ENCODE peak calls at places on chromosomes 1 and 21, in five cellular contexts. U is IMR-90, Y is HepG2, X is GM12878, Z is SK-N-SH. Q is an unnamed sample.

GRCh38 chr1:11207898-11208611 is 18.9 kb downstream of the ANGPTL7 start:
- DNase-seq in Y (no peak), X (no peak), Z (no peak), U (no peak), Q (no peak)

GRCh38 chr1:44524180-44524579 is 119.1 kb downstream of the RNF220 start:
- DNase-seq in X (no peak), Y (no peak), Z (no peak), U (no peak), Q (no peak)

GRCh38 chr21:18244721-18245486 is at the start of gene CHODL:
- DNase-seq in X (no peak), Z (peak; percentile 11), U (no peak), Y (no peak), Q (no peak)

GRCh38 chr1:161725888-161726630 is 4.7 kb downstream of the FCRLB start:
- DNase-seq in Z (peak; percentile 64), Y (peak; percentile 23), U (peak; percentile 38), X (no peak), Q (peak; percentile 37)

GRCh38 chr21:32412162-32412997 is at the start of gene EVA1C:
- DNase-seq in Y (no peak), X (no peak), U (peak; percentile 30), Z (peak; percentile 82), Q (peak; percentile 39)

GRCh38 chr1:207948536-207949250 is 37.8 kb upstream of the CD34 start:
- DNase-seq in Z (no peak), X (no peak), U (no peak), Y (no peak), Q (no peak)

GRCh38 chr1:29655945-29656866 is 419.9 kb downstream of the PTPRU start:
- DNase-seq in Y (no peak), U (peak; percentile 16), X (no peak), Z (peak; percentile 53), Q (peak; percentile 33)

GRCh38 chr1:11898831-11899467 is 27.3 kb downstream of the KIAA2013 start:
- DNase-seq in Y (no peak), Z (no peak), X (no peak), U (no peak), Q (peak; percentile 61)

GRCh38 chr1:70156529-70157120 is 48.8 kb downstream of the LRRC40 start:
- DNase-seq in Z (no peak), Y (peak; percentile 42), X (no peak), U (peak; percentile 48), Q (peak; percentile 13)

DNA sequence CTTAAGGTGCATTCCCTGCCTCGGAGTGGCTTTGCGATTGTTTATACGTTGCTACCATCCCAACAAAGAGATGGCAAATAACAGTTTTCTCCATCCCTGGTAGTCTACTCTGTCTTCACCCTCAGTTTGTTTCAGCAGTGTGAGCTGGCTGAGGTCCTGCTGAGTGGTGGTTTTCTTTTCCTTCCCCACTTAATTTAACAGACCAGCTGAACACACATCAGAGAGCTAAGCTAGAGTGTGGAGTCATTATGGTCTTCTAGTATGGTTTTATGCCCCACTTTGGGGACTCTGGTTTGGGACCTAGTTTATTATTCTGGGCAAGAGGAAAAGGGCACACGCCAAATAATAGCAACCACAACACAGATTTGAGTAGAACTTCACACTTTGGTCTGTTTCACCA is 2.2 kb downstream of the PIGV start:
- DNase-seq in Z (no peak), U (no peak), X (no peak), Y (no peak), Q (no peak)
- TF ChIP-seq MXI1 in Z (no peak), U (no peak), X (no peak), Y (no peak), Q (no peak)

GRCh38 chr21:38440746-38441145 is 57.5 kb downstream of the ERG start:
- DNase-seq in U (peak; percentile 80), Z (no peak), X (no peak), Y (peak; percentile 18), Q (no peak)
- TF ChIP-seq MXI1 in U (no peak), Z (no peak), X (no peak), Y (no peak), Q (no peak)

GRCh38 chr1:37006132-37006868 is 28.0 kb downstream of the GRIK3 start:
- DNase-seq in Z (no peak), U (no peak), Y (no peak), X (no peak), Q (no peak)

GRCh38 chr1:37001697-37002096 is 32.6 kb downstream of the GRIK3 start:
- DNase-seq in X (no peak), Y (no peak), U (no peak), Z (no peak), Q (no peak)

DNA sequence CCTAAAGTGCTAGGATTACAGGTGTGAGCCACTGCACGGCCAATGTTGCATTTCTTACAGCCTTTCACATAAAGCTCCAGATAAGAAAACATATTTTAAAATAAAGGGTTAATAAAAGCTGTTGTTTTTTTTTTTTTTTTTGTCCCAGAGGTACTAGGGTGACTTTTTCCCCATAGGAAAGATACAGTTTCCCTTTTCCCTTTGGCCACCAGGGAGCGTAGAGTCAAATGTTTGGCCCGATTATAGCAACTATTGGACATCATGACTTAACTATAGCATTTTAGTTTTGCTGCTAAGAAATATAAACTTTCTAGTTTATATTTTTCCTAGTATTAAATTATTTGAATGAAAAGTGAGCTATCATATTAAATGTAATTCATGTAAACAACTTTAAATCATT is 31.4 kb downstream of the GRIK3 start:
- DNase-seq in Z (no peak), X (no peak), U (no peak), Y (no peak), Q (peak; percentile 61)
- TF ChIP-seq MXI1 in Z (no peak), X (no peak), U (no peak), Y (no peak), Q (no peak)

GRCh38 chr21:37546949-37547614 is 180.5 kb downstream of the DYRK1A start:
- DNase-seq in U (no peak), X (no peak), Y (no peak), Z (no peak), Q (no peak)
- TF ChIP-seq MXI1 in U (no peak), X (no peak), Y (no peak), Z (no peak), Q (no peak)

GRCh38 chr1:156316909-156317308 is 17.8 kb upstream of the VHLL start:
- DNase-seq in Y (no peak), Z (no peak), X (no peak), U (no peak), Q (no peak)

GRCh38 chr1:156319664-156320063 is 18.4 kb downstream of the CCT3 start:
- DNase-seq in Y (peak; percentile 25), X (no peak), Z (peak; percentile 43), U (peak; percentile 34), Q (no peak)

GRCh38 chr1:156320560-156320959 is 17.5 kb downstream of the CCT3 start:
- DNase-seq in U (peak; percentile 21), Y (no peak), X (no peak), Z (no peak), Q (no peak)
- TF ChIP-seq MXI1 in U (no peak), Y (no peak), X (no peak), Z (no peak), Q (no peak)

GRCh38 chr1:158022554-158023278 is 29.3 kb downstream of the KIRREL1 start:
- DNase-seq in X (no peak), U (no peak), Z (no peak), Y (no peak), Q (no peak)

GRCh38 chr1:158017800-158018595 is 24.6 kb downstream of the KIRREL1 start:
- DNase-seq in Y (no peak), U (no peak), Z (no peak), X (no peak), Q (no peak)

GRCh38 chr1:158021721-158022120 is 28.3 kb downstream of the KIRREL1 start:
- DNase-seq in Z (no peak), X (no peak), U (no peak), Y (no peak), Q (no peak)

GRCh38 chr1:158019177-158019868 is 25.9 kb downstream of the KIRREL1 start:
- DNase-seq in X (no peak), Z (no peak), U (peak; percentile 94), Y (peak; percentile 42), Q (no peak)

GRCh38 chr1:158020877-158021630 is 27.6 kb downstream of the KIRREL1 start:
- DNase-seq in Y (no peak), X (no peak), Z (no peak), U (no peak), Q (no peak)
- TF ChIP-seq MXI1 in Y (no peak), X (no peak), Z (no peak), U (no peak), Q (no peak)

DNA sequence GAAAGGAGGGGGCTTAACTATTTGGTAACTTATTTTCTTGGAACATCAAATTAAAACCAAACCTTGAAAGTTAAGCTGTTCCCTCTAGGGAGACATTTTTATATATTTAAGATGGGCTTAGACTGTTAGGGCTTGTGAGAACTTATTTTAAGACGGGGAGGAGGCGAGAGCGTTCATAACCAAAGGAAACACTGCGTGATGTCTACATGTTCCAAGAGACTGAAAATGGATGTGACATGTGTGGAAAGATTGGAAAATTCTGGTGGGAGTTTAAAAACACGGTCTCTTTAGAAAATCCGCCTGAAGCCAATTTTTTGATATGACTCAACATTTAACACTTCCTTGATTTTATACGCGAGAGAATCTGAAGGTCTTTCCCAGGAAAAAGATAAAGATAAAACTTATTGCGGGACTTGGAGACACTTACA is 677 bp downstream of the PNRC2 start:
- DNase-seq in Y (no peak), U (peak; percentile 30), Z (no peak), X (no peak), Q (no peak)
- TF ChIP-seq MXI1 in Y (no peak), U (no peak), Z (no peak), X (no peak), Q (no peak)

GRCh38 chr1:229570305-229570704 is 11.8 kb upstream of the ABCB10 start:
- DNase-seq in X (no peak), Y (no peak), U (no peak), Z (no peak), Q (no peak)
- TF ChIP-seq MXI1 in X (no peak), Y (no peak), U (no peak), Z (no peak), Q (no peak)

GRCh38 chr1:17281775-17282181 is 26.2 kb upstream of the PADI4 start:
- DNase-seq in Y (no peak), X (no peak), Z (no peak), U (no peak), Q (no peak)
- TF ChIP-seq MXI1 in Y (no peak), X (no peak), Z (no peak), U (no peak), Q (no peak)

DNA sequence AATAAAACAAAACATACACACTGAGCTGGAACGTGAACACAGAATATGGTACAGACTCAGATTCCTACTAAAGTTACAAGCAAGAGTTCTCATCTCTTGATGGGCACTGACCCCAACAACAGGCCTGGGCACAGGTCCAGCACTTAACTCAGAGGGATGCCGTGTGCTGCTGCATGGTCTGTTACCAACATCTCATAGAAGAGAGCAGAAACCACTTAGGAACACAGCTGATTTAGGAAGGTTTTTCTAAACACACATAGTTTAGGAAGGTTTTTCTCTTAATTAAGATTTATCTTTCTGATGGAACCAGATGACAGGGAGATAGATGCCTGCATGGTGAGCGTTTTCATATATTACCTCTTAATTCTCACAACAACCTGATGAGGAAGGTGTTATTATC is 1.5 kb downstream of the GCLM start:
- DNase-seq in Y (peak; percentile 10), X (no peak), U (peak; percentile 54), Z (peak; percentile 64), Q (peak; percentile 16)
- TF ChIP-seq MXI1 in Y (no peak), X (no peak), U (no peak), Z (peak; percentile 24), Q (no peak)